ENCODE peak calls at places on chromosomes 5 and 9, in nine cellular contexts. One of them, this sample, is unnamed.

GRCh38 chr9:105132576-105132975 is 111.9 kb upstream of the SLC44A1 start:
- DNase-seq in lower leg skin: no peak
- DNase-seq in astrocyte of the spinal cord: peak; percentile 82
- DNase-seq in hippocampal formation: no peak
- DNase-seq in NCI-H345: no peak
- DNase-seq in left ventricle myocardium inferior: no peak
- DNase-seq in chondrocyte: no peak
- DNase-seq in substantia nigra: no peak
- DNase-seq in activated CD4-positive, CD25-positive, alpha-beta regulatory T cell: no peak
- DNase-seq in this sample: no peak

GRCh38 chr5:68216737-68217231 is 1.2 kb downstream of the PIK3R1 start:
- DNase-seq in chondrocyte: no peak
- DNase-seq in hippocampal formation: no peak
- DNase-seq in NCI-H345: no peak
- DNase-seq in substantia nigra: no peak
- DNase-seq in astrocyte of the spinal cord: peak; percentile 43
- DNase-seq in left ventricle myocardium inferior: no peak
- DNase-seq in activated CD4-positive, CD25-positive, alpha-beta regulatory T cell: no peak
- DNase-seq in lower leg skin: no peak
- DNase-seq in this sample: no peak

GRCh38 chr5:179405054-179405416 is 59.8 kb upstream of the ADAMTS2 start:
- DNase-seq in chondrocyte: peak; percentile 40
- DNase-seq in lower leg skin: no peak
- DNase-seq in hippocampal formation: no peak
- DNase-seq in NCI-H345: no peak
- DNase-seq in left ventricle myocardium inferior: no peak
- DNase-seq in astrocyte of the spinal cord: no peak
- DNase-seq in substantia nigra: no peak
- DNase-seq in activated CD4-positive, CD25-positive, alpha-beta regulatory T cell: no peak
- DNase-seq in this sample: no peak

GRCh38 chr9:70113403-70114022 is 69.9 kb downstream of the MAMDC2 start:
- DNase-seq in chondrocyte: no peak
- DNase-seq in hippocampal formation: no peak
- DNase-seq in astrocyte of the spinal cord: peak; percentile 74
- DNase-seq in activated CD4-positive, CD25-positive, alpha-beta regulatory T cell: no peak
- DNase-seq in substantia nigra: peak; percentile 37
- DNase-seq in NCI-H345: peak; percentile 50
- DNase-seq in lower leg skin: peak; percentile 59
- DNase-seq in left ventricle myocardium inferior: peak; percentile 52
- DNase-seq in this sample: no peak

GRCh38 chr9:95028855-95029219 is 288.7 kb downstream of the FANCC start:
- DNase-seq in left ventricle myocardium inferior: no peak
- DNase-seq in activated CD4-positive, CD25-positive, alpha-beta regulatory T cell: no peak
- DNase-seq in hippocampal formation: no peak
- DNase-seq in substantia nigra: no peak
- DNase-seq in astrocyte of the spinal cord: no peak
- DNase-seq in NCI-H345: peak; percentile 52
- DNase-seq in chondrocyte: no peak
- DNase-seq in lower leg skin: no peak
- DNase-seq in this sample: no peak

GRCh38 chr9:4141201-4141750 is 158.6 kb downstream of the GLIS3 start:
- DNase-seq in activated CD4-positive, CD25-positive, alpha-beta regulatory T cell: no peak
- DNase-seq in NCI-H345: no peak
- DNase-seq in left ventricle myocardium inferior: no peak
- DNase-seq in substantia nigra: no peak
- DNase-seq in hippocampal formation: no peak
- DNase-seq in lower leg skin: no peak
- DNase-seq in astrocyte of the spinal cord: peak; percentile 27
- DNase-seq in chondrocyte: no peak
- DNase-seq in this sample: no peak

GRCh38 chr5:15521349-15521937 is 21.5 kb downstream of the FBXL7 start:
- DNase-seq in hippocampal formation: no peak
- DNase-seq in NCI-H345: no peak
- DNase-seq in chondrocyte: no peak
- DNase-seq in astrocyte of the spinal cord: no peak
- DNase-seq in activated CD4-positive, CD25-positive, alpha-beta regulatory T cell: no peak
- DNase-seq in left ventricle myocardium inferior: no peak
- DNase-seq in substantia nigra: no peak
- DNase-seq in lower leg skin: no peak
- DNase-seq in this sample: no peak

GRCh38 chr9:83622433-83622813 is 520 bp upstream of the IDNK start:
- DNase-seq in lower leg skin: no peak
- DNase-seq in astrocyte of the spinal cord: no peak
- DNase-seq in NCI-H345: no peak
- DNase-seq in left ventricle myocardium inferior: no peak
- DNase-seq in hippocampal formation: no peak
- DNase-seq in activated CD4-positive, CD25-positive, alpha-beta regulatory T cell: no peak
- DNase-seq in substantia nigra: no peak
- DNase-seq in chondrocyte: no peak
- DNase-seq in this sample: no peak

GRCh38 chr5:120779674-120780073 is 315.6 kb downstream of the PRR16 start:
- DNase-seq in chondrocyte: no peak
- DNase-seq in NCI-H345: no peak
- DNase-seq in lower leg skin: no peak
- DNase-seq in substantia nigra: no peak
- DNase-seq in hippocampal formation: no peak
- DNase-seq in astrocyte of the spinal cord: peak; percentile 16
- DNase-seq in left ventricle myocardium inferior: no peak
- DNase-seq in activated CD4-positive, CD25-positive, alpha-beta regulatory T cell: no peak
- DNase-seq in this sample: no peak

GRCh38 chr9:93071464-93071863 is 13.0 kb downstream of the SUSD3 start:
- DNase-seq in astrocyte of the spinal cord: no peak
- DNase-seq in NCI-H345: no peak
- DNase-seq in substantia nigra: no peak
- DNase-seq in lower leg skin: no peak
- DNase-seq in hippocampal formation: no peak
- DNase-seq in left ventricle myocardium inferior: no peak
- DNase-seq in activated CD4-positive, CD25-positive, alpha-beta regulatory T cell: no peak
- DNase-seq in chondrocyte: no peak
- DNase-seq in this sample: no peak

GRCh38 chr9:129639034-129639630 is 2.8 kb downstream of the ASB6 start:
- DNase-seq in chondrocyte: no peak
- DNase-seq in substantia nigra: no peak
- DNase-seq in astrocyte of the spinal cord: no peak
- DNase-seq in NCI-H345: no peak
- DNase-seq in hippocampal formation: no peak
- DNase-seq in left ventricle myocardium inferior: no peak
- DNase-seq in lower leg skin: no peak
- DNase-seq in activated CD4-positive, CD25-positive, alpha-beta regulatory T cell: no peak
- DNase-seq in this sample: peak; percentile 73

GRCh38 chr9:114027901-114028465 is 50.1 kb downstream of the AMBP start:
- DNase-seq in left ventricle myocardium inferior: no peak
- DNase-seq in activated CD4-positive, CD25-positive, alpha-beta regulatory T cell: no peak
- DNase-seq in astrocyte of the spinal cord: no peak
- DNase-seq in lower leg skin: peak; percentile 3
- DNase-seq in chondrocyte: no peak
- DNase-seq in hippocampal formation: no peak
- DNase-seq in substantia nigra: no peak
- DNase-seq in NCI-H345: no peak
- DNase-seq in this sample: no peak

GRCh38 chr5:149264432-149265069 is 7.1 kb upstream of the AFAP1L1 start:
- DNase-seq in NCI-H345: peak; percentile 84
- DNase-seq in hippocampal formation: peak; percentile 1
- DNase-seq in chondrocyte: no peak
- DNase-seq in activated CD4-positive, CD25-positive, alpha-beta regulatory T cell: no peak
- DNase-seq in left ventricle myocardium inferior: no peak
- DNase-seq in lower leg skin: no peak
- DNase-seq in substantia nigra: no peak
- DNase-seq in astrocyte of the spinal cord: no peak
- DNase-seq in this sample: no peak

GRCh38 chr5:30539004-30539634 is 654.4 kb upstream of the CDH6 start:
- DNase-seq in lower leg skin: no peak
- DNase-seq in activated CD4-positive, CD25-positive, alpha-beta regulatory T cell: no peak
- DNase-seq in NCI-H345: no peak
- DNase-seq in chondrocyte: no peak
- DNase-seq in astrocyte of the spinal cord: peak; percentile 78
- DNase-seq in hippocampal formation: no peak
- DNase-seq in substantia nigra: no peak
- DNase-seq in left ventricle myocardium inferior: peak; percentile 67
- DNase-seq in this sample: peak; percentile 26

GRCh38 chr5:84568171-84568570 is 183.5 kb upstream of the EDIL3 start:
- DNase-seq in hippocampal formation: peak; percentile 70
- DNase-seq in substantia nigra: no peak
- DNase-seq in astrocyte of the spinal cord: no peak
- DNase-seq in activated CD4-positive, CD25-positive, alpha-beta regulatory T cell: no peak
- DNase-seq in lower leg skin: no peak
- DNase-seq in chondrocyte: no peak
- DNase-seq in NCI-H345: no peak
- DNase-seq in left ventricle myocardium inferior: no peak
- DNase-seq in this sample: no peak

GRCh38 chr9:110427497-110428104 is 89.9 kb upstream of the TXNDC8 start:
- DNase-seq in left ventricle myocardium inferior: peak; percentile 16
- DNase-seq in NCI-H345: peak; percentile 24
- DNase-seq in astrocyte of the spinal cord: peak; percentile 53
- DNase-seq in chondrocyte: no peak
- DNase-seq in activated CD4-positive, CD25-positive, alpha-beta regulatory T cell: no peak
- DNase-seq in substantia nigra: peak; percentile 62
- DNase-seq in lower leg skin: no peak
- DNase-seq in hippocampal formation: no peak
- DNase-seq in this sample: no peak

GRCh38 chr5:87081511-87082372 is 185.9 kb upstream of the RASA1 start:
- DNase-seq in hippocampal formation: no peak
- DNase-seq in lower leg skin: peak; percentile 22
- DNase-seq in left ventricle myocardium inferior: no peak
- DNase-seq in astrocyte of the spinal cord: no peak
- DNase-seq in substantia nigra: no peak
- DNase-seq in NCI-H345: no peak
- DNase-seq in activated CD4-positive, CD25-positive, alpha-beta regulatory T cell: no peak
- DNase-seq in chondrocyte: no peak
- DNase-seq in this sample: no peak

GRCh38 chr5:42950091-42950465 is 90.0 kb downstream of the ANXA2R start:
- DNase-seq in hippocampal formation: no peak
- DNase-seq in left ventricle myocardium inferior: no peak
- DNase-seq in activated CD4-positive, CD25-positive, alpha-beta regulatory T cell: no peak
- DNase-seq in astrocyte of the spinal cord: no peak
- DNase-seq in NCI-H345: no peak
- DNase-seq in lower leg skin: no peak
- DNase-seq in substantia nigra: no peak
- DNase-seq in chondrocyte: no peak
- DNase-seq in this sample: no peak